ENCODE peak calls at places on chromosomes 11 and 22, in nine cellular contexts. X, U, B, G, P, Q, F, K and D are unnamed samples.

GRCh38 chr11:1780700-1781592 is 17.2 kb upstream of the CTSD start:
- DNase-seq in Q (no peak), K (no peak), X (no peak), P (no peak), B (no peak), G (no peak), F (no peak), U (no peak), D (no peak)

GRCh38 chr22:50467773-50468440 is 6.9 kb downstream of the SBF1 start:
- DNase-seq in Q (no peak), P (no peak), X (no peak), B (no peak), K (no peak), G (no peak), U (no peak), F (no peak), D (no peak)

GRCh38 chr22:31625661-31626426 is 36.2 kb downstream of the PISD start:
- DNase-seq in X (no peak), Q (no peak), G (no peak), B (no peak), K (no peak), U (no peak), F (no peak), P (no peak), D (peak)

GRCh38 chr11:1507381-1508140 is 21.0 kb upstream of the MOB2 start:
- DNase-seq in U (no peak), Q (no peak), F (no peak), X (no peak), G (no peak), P (no peak), B (no peak), K (no peak), D (no peak)

GRCh38 chr22:49894321-49895072 is 23.7 kb downstream of the ALG12 start:
- DNase-seq in Q (no peak), X (no peak), P (no peak), G (no peak), F (no peak), U (no peak), K (no peak), B (no peak), D (no peak)

GRCh38 chr11:58888579-58888978 is 44.1 kb upstream of the GLYATL2 start:
- DNase-seq in U (no peak), B (no peak), K (no peak), Q (no peak), G (no peak), F (no peak), P (no peak), X (no peak), D (no peak)

GRCh38 chr11:103488021-103488420 is 378.8 kb downstream of the DYNC2H1 start:
- DNase-seq in Q (no peak), F (no peak), B (no peak), P (no peak), K (no peak), U (no peak), G (no peak), X (no peak), D (no peak)

GRCh38 chr11:112634551-112634950 is 326.7 kb upstream of the NCAM1 start:
- DNase-seq in K (no peak), Q (no peak), F (no peak), U (no peak), X (no peak), G (no peak), B (no peak), P (no peak), D (no peak)

GRCh38 chr22:34950480-34950879 is 115.5 kb upstream of the ISX start:
- DNase-seq in K (no peak), F (no peak), Q (no peak), U (no peak), P (no peak), G (no peak), B (no peak), X (no peak), D (no peak)

GRCh38 chr22:41596776-41597634 is 7.4 kb upstream of the PMM1 start:
- DNase-seq in Q (peak), B (no peak), F (no peak), K (peak), P (no peak), G (peak), X (peak), U (no peak), D (no peak)

GRCh38 chr11:64619811-64620285 is 28.8 kb downstream of the SLC22A12 start:
- DNase-seq in G (peak), K (no peak), P (no peak), B (no peak), X (no peak), U (no peak), F (peak), Q (peak), D (no peak)

GRCh38 chr22:38474003-38474607 is 6.2 kb downstream of the KDELR3 start:
- DNase-seq in B (no peak), X (no peak), G (no peak), F (no peak), U (no peak), P (no peak), K (no peak), Q (no peak), D (no peak)